ENCODE peak calls at places on chromosomes 12 and 14, in ten cellular contexts. R is H7; V is COR-L47; I is AG10803; W is pancreas; E is gastrocnemius medialis; H is amniotic stem cell; F is Calu3; N is NK-92 treated with Interleukin-12 subunit alpha and Interleukin-12 subunit beta, amount 100 ng/mL, for 24 hours; K is ovary. Z is an unnamed sample.

GRCh38 chr14:77369280-77369679 is 7.6 kb downstream of the TMED8 start:
- DNase-seq in N (no peak), W (no peak), V (no peak), I (no peak), F (no peak), H (no peak), R (peak; percentile 21), E (no peak), K (no peak), Z (no peak)

GRCh38 chr12:31999692-32000091 is 40.5 kb downstream of the RESF1 start:
- DNase-seq in W (no peak), V (no peak), N (no peak), F (no peak), H (no peak), R (no peak), I (no peak), K (no peak), E (no peak), Z (no peak)

GRCh38 chr12:124508323-124509096 is 58.9 kb downstream of the NCOR2 start:
- DNase-seq in K (no peak), N (no peak), R (peak; percentile 79), I (no peak), F (peak; percentile 64), E (peak; percentile 41), H (no peak), V (no peak), W (no peak), Z (no peak)

GRCh38 chr14:60161176-60162107 is 3.8 kb downstream of the DHRS7 start:
- DNase-seq in E (peak; percentile 86), R (peak; percentile 16), K (no peak), W (no peak), H (no peak), N (no peak), F (no peak), V (peak; percentile 63), I (peak; percentile 87), Z (no peak)

GRCh38 chr14:99479160-99479902 is 1.3 kb downstream of the SETD3 start:
- DNase-seq in K (no peak), F (no peak), H (peak; percentile 15), R (no peak), N (no peak), V (no peak), I (no peak), W (no peak), E (no peak), Z (no peak)

GRCh38 chr12:111025792-111026430 is 105.5 kb upstream of the MYL2 start:
- DNase-seq in V (no peak), N (no peak), K (no peak), F (no peak), R (no peak), I (no peak), H (no peak), E (no peak), W (no peak), Z (no peak)

GRCh38 chr12:78863482-78864427 is 819 bp upstream of the SYT1 start:
- DNase-seq in F (peak; percentile 72), E (no peak), W (peak; percentile 42), K (peak; percentile 68), R (peak; percentile 78), I (peak; percentile 6), H (peak; percentile 23), V (peak; percentile 82), N (no peak), Z (peak; percentile 66)

GRCh38 chr14:90597961-90598360 is 201.1 kb downstream of the CALM1 start:
- DNase-seq in N (no peak), F (no peak), W (no peak), E (no peak), K (no peak), I (no peak), H (no peak), V (no peak), R (no peak), Z (no peak)

GRCh38 chr14:52010173-52010693 is 20.9 kb downstream of the RTRAF start:
- DNase-seq in V (no peak), R (no peak), I (no peak), H (no peak), N (no peak), K (no peak), W (no peak), E (no peak), F (no peak), Z (no peak)

GRCh38 chr14:92890830-92891598 is 31.9 kb upstream of the CHGA start:
- DNase-seq in V (peak; percentile 98), I (no peak), F (peak; percentile 20), N (no peak), W (no peak), R (no peak), K (no peak), E (no peak), H (no peak), Z (no peak)

GRCh38 chr12:5309654-5310053 is 122.3 kb upstream of the NTF3 start:
- DNase-seq in H (no peak), W (no peak), I (no peak), R (no peak), E (no peak), K (no peak), F (no peak), N (no peak), V (peak; percentile 6), Z (no peak)

GRCh38 chr14:92471919-92472318 is 41.7 kb upstream of the RIN3 start:
- DNase-seq in E (no peak), F (peak; percentile 70), V (no peak), R (peak; percentile 81), I (peak; percentile 90), K (no peak), W (no peak), N (no peak), H (peak; percentile 33), Z (no peak)

GRCh38 chr12:132153501-132154340 is 9.5 kb downstream of the NOC4L start:
- DNase-seq in I (peak; percentile 63), V (peak; percentile 65), F (peak; percentile 90), K (peak; percentile 74), E (no peak), N (no peak), H (no peak), W (no peak), R (peak; percentile 98), Z (peak; percentile 79)